ENCODE peak calls at places on chromosomes 3 and 15, in four cellular contexts. One of them, this sample, is unnamed.

GRCh38 chr3:43998841-43999805 is 242.6 kb upstream of the TOPAZ1 start:
- DNase-seq in K562: no peak
- DNase-seq in A549: peak
- DNase-seq in endothelial cell of umbilical vein: peak
- DNase-seq in this sample: peak

GRCh38 chr15:80929225-80929624 is 60.4 kb downstream of the MESD start:
- DNase-seq in K562: no peak
- DNase-seq in A549: no peak
- DNase-seq in endothelial cell of umbilical vein: no peak
- DNase-seq in this sample: no peak

GRCh38 chr3:127751163-127751621 is 71.1 kb downstream of the MGLL start:
- DNase-seq in K562: no peak
- DNase-seq in A549: no peak
- DNase-seq in endothelial cell of umbilical vein: no peak
- DNase-seq in this sample: no peak

GRCh38 chr15:46344906-46345305 is 710.1 kb downstream of the SQOR start:
- DNase-seq in K562: no peak
- DNase-seq in A549: no peak
- DNase-seq in endothelial cell of umbilical vein: no peak
- DNase-seq in this sample: no peak

GRCh38 chr3:109532257-109533216 is 195.2 kb upstream of the DPPA4 start:
- DNase-seq in K562: no peak
- DNase-seq in A549: no peak
- DNase-seq in endothelial cell of umbilical vein: no peak
- DNase-seq in this sample: peak

GRCh38 chr15:62075595-62076279 is 9.0 kb downstream of the C2CD4A start:
- DNase-seq in K562: no peak
- DNase-seq in A549: no peak
- DNase-seq in endothelial cell of umbilical vein: no peak
- DNase-seq in this sample: no peak

GRCh38 chr3:188058569-188059184 is 95.3 kb upstream of the LPP start:
- DNase-seq in K562: no peak
- DNase-seq in A549: no peak
- DNase-seq in endothelial cell of umbilical vein: no peak
- DNase-seq in this sample: no peak

GRCh38 chr3:174784206-174784934 is 74.8 kb upstream of the NAALADL2 start:
- DNase-seq in K562: no peak
- DNase-seq in A549: no peak
- DNase-seq in endothelial cell of umbilical vein: peak
- DNase-seq in this sample: no peak

GRCh38 chr3:55491296-55491816 is 4.2 kb upstream of the WNT5A start:
- DNase-seq in K562: no peak
- DNase-seq in A549: no peak
- DNase-seq in endothelial cell of umbilical vein: peak
- DNase-seq in this sample: no peak

GRCh38 chr15:41490355-41490754 is 3.3 kb upstream of the ITPKA start:
- DNase-seq in K562: peak
- DNase-seq in A549: peak
- DNase-seq in endothelial cell of umbilical vein: peak
- DNase-seq in this sample: no peak

GRCh38 chr3:169128579-169128978 is 534.9 kb downstream of the MECOM start:
- DNase-seq in K562: no peak
- DNase-seq in A549: no peak
- DNase-seq in endothelial cell of umbilical vein: no peak
- DNase-seq in this sample: no peak

GRCh38 chr15:83327041-83327440 is 42.6 kb upstream of the BNC1 start:
- DNase-seq in K562: no peak
- DNase-seq in A549: no peak
- DNase-seq in endothelial cell of umbilical vein: no peak
- DNase-seq in this sample: no peak

DNA sequence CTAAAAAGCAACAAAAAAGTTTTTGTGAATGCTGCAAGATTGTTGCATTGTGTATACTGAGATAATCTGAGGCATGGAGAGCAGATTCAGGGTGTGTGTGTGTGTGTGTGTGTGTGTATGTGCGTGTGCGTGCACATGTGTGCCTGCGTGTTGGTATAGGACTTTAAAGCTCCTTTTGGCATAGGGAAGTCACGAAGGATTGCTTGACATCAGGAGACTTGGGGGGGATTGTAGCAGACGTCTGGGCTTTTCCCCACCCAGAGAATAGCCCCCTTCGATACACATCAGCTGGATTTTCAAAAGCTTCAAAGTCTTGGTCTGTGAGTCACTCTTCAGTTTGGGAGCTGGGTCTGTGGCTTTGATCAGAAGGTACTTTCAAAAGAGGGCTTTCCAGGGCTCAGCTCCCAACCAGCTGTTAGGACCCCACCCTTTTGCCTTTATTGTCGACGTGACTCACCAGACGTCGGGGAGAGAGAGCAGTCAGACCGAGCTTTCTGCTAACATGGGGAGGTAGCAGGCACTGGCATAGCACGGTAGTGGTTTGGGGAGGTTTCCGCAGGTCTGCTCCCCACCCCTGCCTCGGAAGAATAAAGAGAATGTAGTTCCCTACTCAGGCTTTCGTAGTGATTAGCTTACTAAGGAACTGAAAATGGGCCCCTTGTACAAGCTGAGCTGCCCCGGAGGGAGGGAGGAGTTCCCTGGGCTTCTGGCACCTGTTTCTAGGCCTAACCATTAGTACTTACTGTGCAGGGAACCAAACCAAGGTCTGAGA is 4.7 kb downstream of the BHLHE40 start:
- DNase-seq in K562: peak
- DNase-seq in A549: no peak
- DNase-seq in endothelial cell of umbilical vein: peak
- DNase-seq in this sample: no peak
- TF ChIP-seq JUN in K562: no peak
- TF ChIP-seq JUN in A549: peak
- TF ChIP-seq JUN in endothelial cell of umbilical vein: no peak
- TF ChIP-seq JUN in this sample: no peak

GRCh38 chr15:73854265-73854664 is 19.1 kb upstream of the TBC1D21 start:
- DNase-seq in K562: no peak
- DNase-seq in A549: no peak
- DNase-seq in endothelial cell of umbilical vein: no peak
- DNase-seq in this sample: no peak

GRCh38 chr15:73851679-73852078 is 21.7 kb upstream of the TBC1D21 start:
- DNase-seq in K562: peak
- DNase-seq in A549: no peak
- DNase-seq in endothelial cell of umbilical vein: peak
- DNase-seq in this sample: peak

GRCh38 chr15:73849641-73850040 is 23.7 kb upstream of the TBC1D21 start:
- DNase-seq in K562: no peak
- DNase-seq in A549: no peak
- DNase-seq in endothelial cell of umbilical vein: no peak
- DNase-seq in this sample: no peak

GRCh38 chr15:73852507-73852906 is 20.9 kb upstream of the TBC1D21 start:
- DNase-seq in K562: no peak
- DNase-seq in A549: no peak
- DNase-seq in endothelial cell of umbilical vein: no peak
- DNase-seq in this sample: no peak

GRCh38 chr15:73850228-73850627 is 23.1 kb upstream of the TBC1D21 start:
- DNase-seq in K562: no peak
- DNase-seq in A549: no peak
- DNase-seq in endothelial cell of umbilical vein: no peak
- DNase-seq in this sample: no peak
- H3K4me2 ChIP-seq in K562: no peak
- H3K4me2 ChIP-seq in A549: no peak
- H3K4me2 ChIP-seq in endothelial cell of umbilical vein: no peak
- H3K4me2 ChIP-seq in this sample: no peak

GRCh38 chr3:15102833-15103232 is 3.9 kb upstream of the RBSN start:
- DNase-seq in K562: no peak
- DNase-seq in A549: no peak
- DNase-seq in endothelial cell of umbilical vein: no peak
- DNase-seq in this sample: no peak
- TF ChIP-seq JUN in K562: no peak
- TF ChIP-seq JUN in A549: no peak
- TF ChIP-seq JUN in endothelial cell of umbilical vein: no peak
- TF ChIP-seq JUN in this sample: no peak

DNA sequence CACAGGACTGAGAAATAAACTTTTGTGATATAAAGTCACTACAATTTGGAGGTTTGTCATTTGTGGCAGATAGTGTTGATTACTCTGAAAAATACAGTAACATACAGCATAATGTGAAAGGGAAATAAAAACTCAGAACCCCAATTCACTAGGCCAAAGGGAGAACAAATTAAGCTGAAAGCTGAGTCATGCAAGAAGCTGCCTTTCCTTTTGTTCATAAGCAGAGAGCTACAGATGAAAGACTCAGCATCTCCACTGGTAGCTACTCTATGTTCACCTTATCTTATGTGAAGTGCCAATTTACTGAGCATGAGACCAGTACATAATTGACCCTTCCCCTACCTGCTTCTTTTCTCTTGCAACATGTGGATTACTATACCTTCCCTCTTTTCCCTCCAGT is 19.3 kb upstream of the SLTM start:
- DNase-seq in K562: no peak
- DNase-seq in A549: no peak
- DNase-seq in endothelial cell of umbilical vein: peak
- DNase-seq in this sample: no peak
- H3K4me2 ChIP-seq in K562: no peak
- H3K4me2 ChIP-seq in A549: peak
- H3K4me2 ChIP-seq in endothelial cell of umbilical vein: no peak
- H3K4me2 ChIP-seq in this sample: no peak

GRCh38 chr15:51030649-51031316 is 63.9 kb downstream of the TNFAIP8L3 start:
- DNase-seq in K562: no peak
- DNase-seq in A549: peak
- DNase-seq in endothelial cell of umbilical vein: no peak
- DNase-seq in this sample: no peak
- TF ChIP-seq JUN in K562: no peak
- TF ChIP-seq JUN in A549: peak
- TF ChIP-seq JUN in endothelial cell of umbilical vein: no peak
- TF ChIP-seq JUN in this sample: no peak

DNA sequence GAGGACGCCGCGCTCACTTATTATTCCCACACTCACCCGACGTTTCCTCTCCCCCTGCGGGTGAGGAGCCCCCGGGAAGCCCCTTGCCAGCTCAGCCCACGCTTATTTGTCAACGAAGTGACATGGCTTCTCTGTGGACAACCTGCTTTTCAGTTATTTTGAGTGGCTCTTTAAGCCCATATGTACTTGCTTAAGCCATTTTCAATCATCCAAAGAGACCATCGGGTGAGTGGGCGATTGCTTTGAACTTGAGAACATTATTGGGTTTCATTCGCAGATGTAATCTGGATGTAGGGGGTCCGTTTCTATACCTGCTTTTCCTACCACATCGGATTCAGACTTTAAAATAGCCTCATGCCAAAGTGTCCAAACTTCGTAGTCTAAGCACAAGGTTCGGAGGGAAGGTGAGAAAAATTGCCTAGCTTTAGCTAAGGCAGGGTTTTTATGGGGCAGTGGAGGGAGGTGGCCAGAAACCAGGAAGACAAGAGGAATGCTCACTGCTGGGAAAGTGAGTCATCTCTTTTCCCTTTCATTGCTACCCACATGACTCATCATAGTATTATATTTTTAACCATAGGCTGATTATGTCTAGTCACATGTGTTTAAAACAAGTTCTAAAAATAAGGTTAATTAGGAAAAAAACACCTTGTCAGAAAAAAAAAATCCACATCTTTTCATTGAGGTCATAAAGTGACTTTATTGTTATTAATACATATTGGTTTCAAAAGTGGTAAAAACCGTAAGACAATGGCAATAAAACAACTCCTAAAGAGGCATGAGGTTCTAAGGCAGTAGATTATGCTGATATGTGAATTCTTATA is 773.1 kb upstream of the NR2F2 start:
- DNase-seq in K562: peak
- DNase-seq in A549: peak
- DNase-seq in endothelial cell of umbilical vein: peak
- DNase-seq in this sample: no peak
- H3K4me2 ChIP-seq in K562: peak
- H3K4me2 ChIP-seq in A549: peak
- H3K4me2 ChIP-seq in endothelial cell of umbilical vein: peak
- H3K4me2 ChIP-seq in this sample: no peak

GRCh38 chr3:153158961-153159735 is 2.9 kb upstream of the RAP2B start:
- DNase-seq in K562: no peak
- DNase-seq in A549: no peak
- DNase-seq in endothelial cell of umbilical vein: no peak
- DNase-seq in this sample: no peak

GRCh38 chr3:153158184-153158583 is 3.8 kb upstream of the RAP2B start:
- DNase-seq in K562: no peak
- DNase-seq in A549: no peak
- DNase-seq in endothelial cell of umbilical vein: no peak
- DNase-seq in this sample: no peak

GRCh38 chr3:153161138-153161713 is 800 bp upstream of the RAP2B start:
- DNase-seq in K562: peak
- DNase-seq in A549: peak
- DNase-seq in endothelial cell of umbilical vein: peak
- DNase-seq in this sample: peak

GRCh38 chr3:153160451-153161137 is 1.4 kb upstream of the RAP2B start:
- DNase-seq in K562: peak
- DNase-seq in A549: peak
- DNase-seq in endothelial cell of umbilical vein: peak
- DNase-seq in this sample: peak

GRCh38 chr3:153159771-153160397 is 2.1 kb upstream of the RAP2B start:
- DNase-seq in K562: no peak
- DNase-seq in A549: no peak
- DNase-seq in endothelial cell of umbilical vein: no peak
- DNase-seq in this sample: no peak
- TF ChIP-seq JUN in K562: no peak
- TF ChIP-seq JUN in A549: no peak
- TF ChIP-seq JUN in endothelial cell of umbilical vein: no peak
- TF ChIP-seq JUN in this sample: no peak

GRCh38 chr3:56975562-56975961 is 84.9 kb upstream of the SPATA12 start:
- DNase-seq in K562: no peak
- DNase-seq in A549: no peak
- DNase-seq in endothelial cell of umbilical vein: peak
- DNase-seq in this sample: no peak

GRCh38 chr3:56977561-56977889 is 82.9 kb upstream of the SPATA12 start:
- DNase-seq in K562: no peak
- DNase-seq in A549: no peak
- DNase-seq in endothelial cell of umbilical vein: no peak
- DNase-seq in this sample: no peak

GRCh38 chr3:56971816-56972215 is 88.6 kb upstream of the SPATA12 start:
- DNase-seq in K562: no peak
- DNase-seq in A549: no peak
- DNase-seq in endothelial cell of umbilical vein: no peak
- DNase-seq in this sample: no peak

GRCh38 chr3:56976666-56977560 is 83.6 kb upstream of the SPATA12 start:
- DNase-seq in K562: no peak
- DNase-seq in A549: no peak
- DNase-seq in endothelial cell of umbilical vein: peak
- DNase-seq in this sample: no peak

GRCh38 chr3:56974242-56974945 is 86.1 kb upstream of the SPATA12 start:
- DNase-seq in K562: no peak
- DNase-seq in A549: no peak
- DNase-seq in endothelial cell of umbilical vein: peak
- DNase-seq in this sample: no peak
- H3K4me2 ChIP-seq in K562: no peak
- H3K4me2 ChIP-seq in A549: no peak
- H3K4me2 ChIP-seq in endothelial cell of umbilical vein: peak
- H3K4me2 ChIP-seq in this sample: no peak

GRCh38 chr3:14166877-14167605 is 11.4 kb downstream of the XPC start:
- DNase-seq in K562: no peak
- DNase-seq in A549: no peak
- DNase-seq in endothelial cell of umbilical vein: no peak
- DNase-seq in this sample: no peak
- TF ChIP-seq JUN in K562: no peak
- TF ChIP-seq JUN in A549: no peak
- TF ChIP-seq JUN in endothelial cell of umbilical vein: no peak
- TF ChIP-seq JUN in this sample: no peak

This sample was measured in H1.